ENCODE peak calls at places on chromosomes 4 and X, in ten cellular contexts. One of them, this sample, is unnamed.

GRCh38 chrX:48461830-48462229 is 8.2 kb downstream of the SLC38A5 start:
- DNase-seq in left lung: no peak
- DNase-seq in EL: no peak
- DNase-seq in NCI-H1105 treated with DMSO at 0.1 percent for 48 hours: no peak
- DNase-seq in fibroblast of lung: no peak
- DNase-seq in endothelial cell: no peak
- DNase-seq in activated CD4-positive, alpha-beta T cell treated with anti-CD3 and anti-CD28 coated beads, Interleukin-2, amount 50 U/mL, for 48 hours: no peak
- DNase-seq in T-cell: no peak
- DNase-seq in omental fat pad: no peak
- DNase-seq in tibial artery: no peak
- DNase-seq in this sample: no peak

GRCh38 chrX:93594780-93595179 is 78.6 kb downstream of the NAP1L3 start:
- DNase-seq in tibial artery: no peak
- DNase-seq in fibroblast of lung: no peak
- DNase-seq in T-cell: no peak
- DNase-seq in omental fat pad: no peak
- DNase-seq in endothelial cell: no peak
- DNase-seq in activated CD4-positive, alpha-beta T cell treated with anti-CD3 and anti-CD28 coated beads, Interleukin-2, amount 50 U/mL, for 48 hours: no peak
- DNase-seq in left lung: no peak
- DNase-seq in NCI-H1105 treated with DMSO at 0.1 percent for 48 hours: no peak
- DNase-seq in EL: no peak
- DNase-seq in this sample: no peak

GRCh38 chrX:153827903-153828302 is 2.4 kb downstream of the PDZD4 start:
- DNase-seq in NCI-H1105 treated with DMSO at 0.1 percent for 48 hours: no peak
- DNase-seq in EL: no peak
- DNase-seq in endothelial cell: no peak
- DNase-seq in left lung: no peak
- DNase-seq in activated CD4-positive, alpha-beta T cell treated with anti-CD3 and anti-CD28 coated beads, Interleukin-2, amount 50 U/mL, for 48 hours: no peak
- DNase-seq in fibroblast of lung: no peak
- DNase-seq in T-cell: no peak
- DNase-seq in omental fat pad: no peak
- DNase-seq in tibial artery: no peak
- DNase-seq in this sample: no peak

GRCh38 chr4:118033148-118034060 is 882 bp upstream of the NDST3 start:
- DNase-seq in tibial artery: no peak
- DNase-seq in omental fat pad: no peak
- DNase-seq in EL: peak
- DNase-seq in endothelial cell: peak
- DNase-seq in activated CD4-positive, alpha-beta T cell treated with anti-CD3 and anti-CD28 coated beads, Interleukin-2, amount 50 U/mL, for 48 hours: no peak
- DNase-seq in T-cell: no peak
- DNase-seq in fibroblast of lung: peak
- DNase-seq in left lung: peak
- DNase-seq in NCI-H1105 treated with DMSO at 0.1 percent for 48 hours: peak
- DNase-seq in this sample: peak

GRCh38 chr4:85265234-85265633 is 209.7 kb upstream of the ARHGAP24 start:
- DNase-seq in activated CD4-positive, alpha-beta T cell treated with anti-CD3 and anti-CD28 coated beads, Interleukin-2, amount 50 U/mL, for 48 hours: no peak
- DNase-seq in tibial artery: no peak
- DNase-seq in endothelial cell: no peak
- DNase-seq in NCI-H1105 treated with DMSO at 0.1 percent for 48 hours: no peak
- DNase-seq in fibroblast of lung: no peak
- DNase-seq in T-cell: no peak
- DNase-seq in omental fat pad: no peak
- DNase-seq in EL: no peak
- DNase-seq in left lung: no peak
- DNase-seq in this sample: no peak

GRCh38 chr4:20760053-20760452 is 59.8 kb downstream of the PACRGL start:
- DNase-seq in left lung: no peak
- DNase-seq in activated CD4-positive, alpha-beta T cell treated with anti-CD3 and anti-CD28 coated beads, Interleukin-2, amount 50 U/mL, for 48 hours: no peak
- DNase-seq in omental fat pad: no peak
- DNase-seq in tibial artery: no peak
- DNase-seq in fibroblast of lung: no peak
- DNase-seq in NCI-H1105 treated with DMSO at 0.1 percent for 48 hours: no peak
- DNase-seq in T-cell: no peak
- DNase-seq in EL: no peak
- DNase-seq in endothelial cell: no peak
- DNase-seq in this sample: peak

GRCh38 chrX:83845397-83845796 is 15.5 kb upstream of the CYLC1 start:
- DNase-seq in activated CD4-positive, alpha-beta T cell treated with anti-CD3 and anti-CD28 coated beads, Interleukin-2, amount 50 U/mL, for 48 hours: peak
- DNase-seq in NCI-H1105 treated with DMSO at 0.1 percent for 48 hours: peak
- DNase-seq in endothelial cell: peak
- DNase-seq in tibial artery: no peak
- DNase-seq in T-cell: no peak
- DNase-seq in left lung: no peak
- DNase-seq in omental fat pad: no peak
- DNase-seq in EL: peak
- DNase-seq in fibroblast of lung: peak
- DNase-seq in this sample: peak

GRCh38 chr4:6815029-6815836 is 32.7 kb downstream of the KIAA0232 start:
- DNase-seq in T-cell: no peak
- DNase-seq in left lung: no peak
- DNase-seq in EL: no peak
- DNase-seq in endothelial cell: no peak
- DNase-seq in activated CD4-positive, alpha-beta T cell treated with anti-CD3 and anti-CD28 coated beads, Interleukin-2, amount 50 U/mL, for 48 hours: no peak
- DNase-seq in fibroblast of lung: no peak
- DNase-seq in NCI-H1105 treated with DMSO at 0.1 percent for 48 hours: peak
- DNase-seq in omental fat pad: no peak
- DNase-seq in tibial artery: no peak
- DNase-seq in this sample: no peak

GRCh38 chr4:167578906-167579305 is 344.6 kb upstream of the SPOCK3 start:
- DNase-seq in T-cell: no peak
- DNase-seq in fibroblast of lung: no peak
- DNase-seq in left lung: no peak
- DNase-seq in endothelial cell: no peak
- DNase-seq in omental fat pad: no peak
- DNase-seq in NCI-H1105 treated with DMSO at 0.1 percent for 48 hours: no peak
- DNase-seq in tibial artery: no peak
- DNase-seq in EL: no peak
- DNase-seq in activated CD4-positive, alpha-beta T cell treated with anti-CD3 and anti-CD28 coated beads, Interleukin-2, amount 50 U/mL, for 48 hours: no peak
- DNase-seq in this sample: no peak

GRCh38 chr4:166499820-166500219 is 626.8 kb downstream of the TLL1 start:
- DNase-seq in T-cell: no peak
- DNase-seq in omental fat pad: no peak
- DNase-seq in NCI-H1105 treated with DMSO at 0.1 percent for 48 hours: no peak
- DNase-seq in fibroblast of lung: no peak
- DNase-seq in activated CD4-positive, alpha-beta T cell treated with anti-CD3 and anti-CD28 coated beads, Interleukin-2, amount 50 U/mL, for 48 hours: no peak
- DNase-seq in endothelial cell: no peak
- DNase-seq in EL: no peak
- DNase-seq in tibial artery: no peak
- DNase-seq in left lung: no peak
- DNase-seq in this sample: peak

GRCh38 chr4:145944886-145945285 is 6.3 kb upstream of the ZNF827 start:
- DNase-seq in omental fat pad: no peak
- DNase-seq in activated CD4-positive, alpha-beta T cell treated with anti-CD3 and anti-CD28 coated beads, Interleukin-2, amount 50 U/mL, for 48 hours: no peak
- DNase-seq in tibial artery: no peak
- DNase-seq in left lung: no peak
- DNase-seq in T-cell: no peak
- DNase-seq in NCI-H1105 treated with DMSO at 0.1 percent for 48 hours: no peak
- DNase-seq in fibroblast of lung: no peak
- DNase-seq in endothelial cell: no peak
- DNase-seq in EL: no peak
- DNase-seq in this sample: no peak

GRCh38 chrX:105876658-105877057 is 54.3 kb downstream of the NRK start:
- DNase-seq in tibial artery: no peak
- DNase-seq in activated CD4-positive, alpha-beta T cell treated with anti-CD3 and anti-CD28 coated beads, Interleukin-2, amount 50 U/mL, for 48 hours: no peak
- DNase-seq in T-cell: no peak
- DNase-seq in fibroblast of lung: no peak
- DNase-seq in endothelial cell: no peak
- DNase-seq in omental fat pad: no peak
- DNase-seq in left lung: no peak
- DNase-seq in EL: no peak
- DNase-seq in NCI-H1105 treated with DMSO at 0.1 percent for 48 hours: peak
- DNase-seq in this sample: no peak

GRCh38 chrX:87518504-87518903 is 902 bp downstream of the KLHL4 start:
- DNase-seq in T-cell: no peak
- DNase-seq in endothelial cell: no peak
- DNase-seq in fibroblast of lung: peak
- DNase-seq in EL: no peak
- DNase-seq in tibial artery: no peak
- DNase-seq in left lung: no peak
- DNase-seq in activated CD4-positive, alpha-beta T cell treated with anti-CD3 and anti-CD28 coated beads, Interleukin-2, amount 50 U/mL, for 48 hours: no peak
- DNase-seq in NCI-H1105 treated with DMSO at 0.1 percent for 48 hours: no peak
- DNase-seq in omental fat pad: no peak
- DNase-seq in this sample: no peak

GRCh38 chrX:66000178-66000577 is 39.7 kb downstream of the VSIG4 start:
- DNase-seq in left lung: no peak
- DNase-seq in NCI-H1105 treated with DMSO at 0.1 percent for 48 hours: no peak
- DNase-seq in fibroblast of lung: no peak
- DNase-seq in activated CD4-positive, alpha-beta T cell treated with anti-CD3 and anti-CD28 coated beads, Interleukin-2, amount 50 U/mL, for 48 hours: no peak
- DNase-seq in T-cell: no peak
- DNase-seq in tibial artery: no peak
- DNase-seq in EL: no peak
- DNase-seq in omental fat pad: no peak
- DNase-seq in endothelial cell: no peak
- DNase-seq in this sample: no peak

GRCh38 chr4:38290360-38290759 is 330.2 kb downstream of the PTTG2 start:
- DNase-seq in T-cell: no peak
- DNase-seq in omental fat pad: no peak
- DNase-seq in EL: peak
- DNase-seq in fibroblast of lung: peak
- DNase-seq in NCI-H1105 treated with DMSO at 0.1 percent for 48 hours: no peak
- DNase-seq in tibial artery: no peak
- DNase-seq in endothelial cell: no peak
- DNase-seq in activated CD4-positive, alpha-beta T cell treated with anti-CD3 and anti-CD28 coated beads, Interleukin-2, amount 50 U/mL, for 48 hours: no peak
- DNase-seq in left lung: no peak
- DNase-seq in this sample: peak

GRCh38 chr4:57591073-57591472 is 480.9 kb upstream of the IGFBP7 start:
- DNase-seq in omental fat pad: no peak
- DNase-seq in endothelial cell: no peak
- DNase-seq in fibroblast of lung: no peak
- DNase-seq in activated CD4-positive, alpha-beta T cell treated with anti-CD3 and anti-CD28 coated beads, Interleukin-2, amount 50 U/mL, for 48 hours: no peak
- DNase-seq in tibial artery: no peak
- DNase-seq in NCI-H1105 treated with DMSO at 0.1 percent for 48 hours: no peak
- DNase-seq in left lung: no peak
- DNase-seq in T-cell: no peak
- DNase-seq in EL: no peak
- DNase-seq in this sample: no peak